ENCODE peak calls at places on chromosomes 16 and 17, in four cellular contexts. V is fibroblast of villous mesenchyme; W is NCI-H1048; A is stimulated activated CD4-positive, alpha-beta T cell treated with anti-CD3 and anti-CD28 coated beads, Interleukin-1b, Interleukin-23, amount 100 ng/mL, for 1 hour. N is an unnamed sample.

GRCh38 chr16:17213025-17213424 is 257.7 kb downstream of the XYLT1 start:
- DNase-seq in V (no peak), W (no peak), A (no peak), N (no peak)

GRCh38 chr17:32927724-32928526 is at the start of gene TMEM98:
- DNase-seq in V (no peak), W (no peak), A (no peak), N (no peak)

GRCh38 chr16:23587726-23588125 is 8.4 kb downstream of the NDUFAB1 start:
- DNase-seq in V (peak; percentile 72), W (no peak), A (no peak), N (no peak)

GRCh38 chr17:74646231-74646630 is 22.7 kb upstream of the CD300E start:
- DNase-seq in V (peak; percentile 6), W (no peak), A (no peak), N (no peak)

GRCh38 chr16:62648256-62648655 is 612.0 kb upstream of the CDH8 start:
- DNase-seq in V (no peak), W (no peak), A (no peak), N (no peak)

GRCh38 chr16:13012591-13012990 is 111.2 kb downstream of the SHISA9 start:
- DNase-seq in V (no peak), W (no peak), A (no peak), N (no peak)

GRCh38 chr17:64547354-64547753 is 40.6 kb downstream of the CEP95 start:
- DNase-seq in V (no peak), W (no peak), A (no peak), N (no peak)

GRCh38 chr16:65601781-65602180 is 479.9 kb upstream of the CDH11 start:
- DNase-seq in V (peak; percentile 37), W (no peak), A (no peak), N (no peak)

GRCh38 chr16:27818231-27818630 is 245.3 kb downstream of the GSG1L start:
- DNase-seq in V (no peak), W (no peak), A (no peak), N (no peak)

GRCh38 chr17:83155128-83156081 is 76.0 kb downstream of the METRNL start:
- DNase-seq in V (peak; percentile 87), W (no peak), A (no peak), N (no peak)

GRCh38 chr16:82653550-82654511 is 27.1 kb downstream of the CDH13 start:
- DNase-seq in V (peak; percentile 93), W (no peak), A (peak; percentile 11), N (no peak)

GRCh38 chr17:38660097-38661026 is 14.4 kb downstream of the EPOP start:
- DNase-seq in V (no peak), W (no peak), A (no peak), N (no peak)

GRCh38 chr17:65231662-65232335 is 94.6 kb downstream of the RGS9 start:
- DNase-seq in V (peak; percentile 75), W (no peak), A (no peak), N (no peak)

GRCh38 chr17:55641559-55642160 is 81.0 kb downstream of the TMEM100 start:
- DNase-seq in V (peak; percentile 82), W (no peak), A (peak; percentile 8), N (no peak)

GRCh38 chr16:74626741-74627416 is 20.0 kb upstream of the GLG1 start:
- DNase-seq in V (peak; percentile 39), W (no peak), A (no peak), N (no peak)

GRCh38 chr17:37261286-37261685 is 114.5 kb upstream of the C17orf78 start:
- DNase-seq in V (peak; percentile 28), W (no peak), A (no peak), N (no peak)

GRCh38 chr17:75933836-75934235 is 7.0 kb downstream of the FBF1 start:
- DNase-seq in V (no peak), W (no peak), A (no peak), N (no peak)

GRCh38 chr17:77693301-77693700 is 265.2 kb upstream of the TNRC6C start:
- DNase-seq in V (no peak), W (no peak), A (no peak), N (no peak)

GRCh38 chr16:28974007-28974436 is 556 bp upstream of the SPNS1 start:
- DNase-seq in V (peak; percentile 74), W (no peak), A (no peak), N (no peak)

GRCh38 chr16:19011169-19011731 is 27.5 kb downstream of the TMC7 start:
- DNase-seq in V (no peak), W (no peak), A (no peak), N (no peak)

GRCh38 chr17:70123193-70123592 is 46.1 kb upstream of the KCNJ2 start:
- DNase-seq in V (no peak), W (no peak), A (no peak), N (no peak)

GRCh38 chr17:21113106-21113690 is 13.6 kb upstream of the DHRS7B start:
- DNase-seq in V (no peak), W (no peak), A (no peak), N (no peak)

GRCh38 chr16:50455288-50455845 is 86.6 kb upstream of the BRD7 start:
- DNase-seq in V (no peak), W (no peak), A (no peak), N (no peak)

GRCh38 chr17:38663125-38663751 is 11.5 kb downstream of the EPOP start:
- DNase-seq in V (peak; percentile 39), W (peak; percentile 64), A (no peak), N (no peak)

GRCh38 chr16:85265161-85265784 is 153.0 kb upstream of the CIBAR2 start:
- DNase-seq in V (no peak), W (no peak), A (no peak), N (no peak)

GRCh38 chr16:81932668-81933067 is 78.6 kb downstream of the SDR42E1 start:
- DNase-seq in V (no peak), W (no peak), A (no peak), N (no peak)

GRCh38 chr16:58418601-58419000 is 26.3 kb downstream of the GINS3 start:
- DNase-seq in V (peak; percentile 5), W (no peak), A (no peak), N (no peak)

N was measured in stimulated activated CD8-positive, alpha-beta memory T cell treated with anti-CD3 and anti-CD28 coated beads, Interleukin-4, amount 100 ng/mL, for 4 hours.